ENCODE peak calls at places on chromosomes 12 and 14, in ten cellular contexts. One of them, this sample, is unnamed.

GRCh38 chr14:58712357-58712756 is 74.6 kb downstream of the DACT1 start:
- DNase-seq in mesendoderm: no peak
- DNase-seq in kidney epithelial cell: no peak
- DNase-seq in pancreas: no peak
- DNase-seq in uterus: no peak
- DNase-seq in effector memory CD4-positive, alpha-beta T cell: no peak
- DNase-seq in spleen: no peak
- DNase-seq in astrocyte: peak; percentile 31
- DNase-seq in ovary: no peak
- DNase-seq in CD4-positive, CD25-positive, alpha-beta regulatory T cell: no peak
- DNase-seq in this sample: no peak

GRCh38 chr14:99560946-99561683 is 42.9 kb downstream of the CCDC85C start:
- DNase-seq in mesendoderm: no peak
- DNase-seq in kidney epithelial cell: no peak
- DNase-seq in pancreas: no peak
- DNase-seq in uterus: no peak
- DNase-seq in effector memory CD4-positive, alpha-beta T cell: no peak
- DNase-seq in spleen: no peak
- DNase-seq in astrocyte: no peak
- DNase-seq in ovary: peak; percentile 27
- DNase-seq in CD4-positive, CD25-positive, alpha-beta regulatory T cell: no peak
- DNase-seq in this sample: no peak

GRCh38 chr12:52741378-52742195 is 35.6 kb downstream of the KRT76 start:
- DNase-seq in mesendoderm: peak; percentile 79
- DNase-seq in kidney epithelial cell: peak; percentile 7
- DNase-seq in pancreas: peak; percentile 75
- DNase-seq in uterus: peak; percentile 26
- DNase-seq in effector memory CD4-positive, alpha-beta T cell: peak; percentile 8
- DNase-seq in spleen: no peak
- DNase-seq in astrocyte: peak; percentile 29
- DNase-seq in ovary: peak; percentile 22
- DNase-seq in CD4-positive, CD25-positive, alpha-beta regulatory T cell: peak; percentile 59
- DNase-seq in this sample: no peak

GRCh38 chr14:60323199-60323891 is 74.3 kb downstream of the PPM1A start:
- DNase-seq in mesendoderm: no peak
- DNase-seq in kidney epithelial cell: no peak
- DNase-seq in pancreas: no peak
- DNase-seq in uterus: no peak
- DNase-seq in effector memory CD4-positive, alpha-beta T cell: no peak
- DNase-seq in spleen: no peak
- DNase-seq in astrocyte: no peak
- DNase-seq in ovary: no peak
- DNase-seq in CD4-positive, CD25-positive, alpha-beta regulatory T cell: no peak
- DNase-seq in this sample: no peak

GRCh38 chr14:31936100-31936499 is 141.0 kb upstream of the ARHGAP5 start:
- DNase-seq in mesendoderm: no peak
- DNase-seq in kidney epithelial cell: no peak
- DNase-seq in pancreas: no peak
- DNase-seq in uterus: no peak
- DNase-seq in effector memory CD4-positive, alpha-beta T cell: no peak
- DNase-seq in spleen: no peak
- DNase-seq in astrocyte: no peak
- DNase-seq in ovary: no peak
- DNase-seq in CD4-positive, CD25-positive, alpha-beta regulatory T cell: no peak
- DNase-seq in this sample: no peak

GRCh38 chr12:26088999-26089398 is 35.8 kb downstream of the BHLHE41 start:
- DNase-seq in mesendoderm: no peak
- DNase-seq in kidney epithelial cell: no peak
- DNase-seq in pancreas: no peak
- DNase-seq in uterus: no peak
- DNase-seq in effector memory CD4-positive, alpha-beta T cell: no peak
- DNase-seq in spleen: no peak
- DNase-seq in astrocyte: no peak
- DNase-seq in ovary: no peak
- DNase-seq in CD4-positive, CD25-positive, alpha-beta regulatory T cell: no peak
- DNase-seq in this sample: no peak

GRCh38 chr14:37594238-37594915 is 672 bp downstream of the FOXA1 start:
- DNase-seq in mesendoderm: peak; percentile 90
- DNase-seq in kidney epithelial cell: peak; percentile 25
- DNase-seq in pancreas: peak; percentile 80
- DNase-seq in uterus: no peak
- DNase-seq in effector memory CD4-positive, alpha-beta T cell: no peak
- DNase-seq in spleen: no peak
- DNase-seq in astrocyte: peak; percentile 45
- DNase-seq in ovary: no peak
- DNase-seq in CD4-positive, CD25-positive, alpha-beta regulatory T cell: peak; percentile 73
- DNase-seq in this sample: peak; percentile 93

GRCh38 chr12:122917508-122918227 is 21.7 kb upstream of the VPS37B start:
- DNase-seq in mesendoderm: no peak
- DNase-seq in kidney epithelial cell: no peak
- DNase-seq in pancreas: no peak
- DNase-seq in uterus: peak; percentile 19
- DNase-seq in effector memory CD4-positive, alpha-beta T cell: no peak
- DNase-seq in spleen: no peak
- DNase-seq in astrocyte: peak; percentile 65
- DNase-seq in ovary: no peak
- DNase-seq in CD4-positive, CD25-positive, alpha-beta regulatory T cell: no peak
- DNase-seq in this sample: peak; percentile 75

DNA sequence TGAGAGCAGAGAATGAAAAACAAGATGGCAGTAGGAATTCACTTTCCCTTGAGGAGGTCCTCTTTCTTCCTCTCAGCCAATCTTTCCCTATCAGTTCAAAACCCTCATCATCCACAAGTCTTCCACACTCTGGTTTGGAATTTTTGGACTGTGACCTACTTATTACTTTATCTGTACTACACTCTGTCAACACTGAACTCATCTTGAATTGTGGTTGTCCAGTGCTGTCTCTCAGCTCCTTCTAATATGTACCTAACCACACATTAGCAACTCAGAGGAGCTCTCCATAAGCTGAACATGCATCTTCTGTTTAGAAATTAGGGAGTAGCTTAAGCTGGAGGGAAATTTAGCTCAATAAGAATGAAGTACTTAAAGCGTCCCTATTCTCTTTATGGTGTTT is 34.9 kb downstream of the SLC38A1 start:
- DNase-seq in mesendoderm: no peak
- DNase-seq in kidney epithelial cell: no peak
- DNase-seq in pancreas: no peak
- DNase-seq in uterus: no peak
- DNase-seq in effector memory CD4-positive, alpha-beta T cell: no peak
- DNase-seq in spleen: no peak
- DNase-seq in astrocyte: no peak
- DNase-seq in ovary: no peak
- DNase-seq in CD4-positive, CD25-positive, alpha-beta regulatory T cell: no peak
- DNase-seq in this sample: no peak
- H3K36me3 ChIP-seq in mesendoderm: peaks cover 3% of the 10 kb centered on the region
- H3K36me3 ChIP-seq in kidney epithelial cell: no peaks in the 10 kb centered on the region
- H3K36me3 ChIP-seq in pancreas: no peaks in the 10 kb centered on the region
- H3K36me3 ChIP-seq in uterus: no peaks in the 10 kb centered on the region
- H3K36me3 ChIP-seq in effector memory CD4-positive, alpha-beta T cell: peaks cover 36% of the 10 kb centered on the region
- H3K36me3 ChIP-seq in spleen: peaks cover 72% of the 10 kb centered on the region
- H3K36me3 ChIP-seq in astrocyte: no peaks in the 10 kb centered on the region
- H3K36me3 ChIP-seq in ovary: no peaks in the 10 kb centered on the region
- H3K36me3 ChIP-seq in CD4-positive, CD25-positive, alpha-beta regulatory T cell: peaks cover 66% of the 10 kb centered on the region
- H3K36me3 ChIP-seq in this sample: no peaks in the 10 kb centered on the region

DNA sequence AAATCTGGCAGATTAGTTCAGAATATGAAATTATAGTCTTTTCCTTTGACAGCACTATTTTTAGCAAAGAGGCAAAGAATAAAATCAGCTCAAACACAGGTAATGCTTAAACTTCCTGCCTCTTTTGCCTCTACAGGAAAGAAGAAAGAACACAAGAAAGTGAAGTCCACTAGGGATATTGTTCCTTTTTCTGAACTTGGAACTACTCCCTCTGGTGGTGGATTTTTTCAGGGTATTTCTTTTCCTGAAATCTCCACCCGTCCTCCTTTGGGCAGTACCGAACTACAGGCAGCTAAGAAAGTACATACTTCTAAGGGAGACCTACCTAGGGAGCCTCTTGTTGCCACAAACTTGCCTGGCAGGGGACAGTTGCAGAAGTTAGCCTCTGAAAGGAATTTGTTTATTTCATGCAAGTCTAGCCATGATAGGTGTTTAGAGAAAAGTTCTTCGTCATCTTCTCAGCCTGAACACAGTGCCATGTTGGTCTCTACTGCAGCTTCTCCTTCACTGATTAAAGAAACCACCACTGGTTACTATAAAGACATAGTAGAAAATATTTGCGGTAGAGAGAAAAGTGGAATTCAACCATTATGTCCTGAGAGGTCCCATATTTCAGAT is 17.4 kb downstream of the TMPO start:
- DNase-seq in mesendoderm: peak; percentile 83
- DNase-seq in kidney epithelial cell: no peak
- DNase-seq in pancreas: no peak
- DNase-seq in uterus: no peak
- DNase-seq in effector memory CD4-positive, alpha-beta T cell: no peak
- DNase-seq in spleen: no peak
- DNase-seq in astrocyte: no peak
- DNase-seq in ovary: no peak
- DNase-seq in CD4-positive, CD25-positive, alpha-beta regulatory T cell: peak; percentile 56
- DNase-seq in this sample: no peak
- H3K36me3 ChIP-seq in mesendoderm: peaks cover 9% of the 10 kb centered on the region
- H3K36me3 ChIP-seq in kidney epithelial cell: peaks cover 2% of the 10 kb centered on the region
- H3K36me3 ChIP-seq in pancreas: peaks cover 22% of the 10 kb centered on the region
- H3K36me3 ChIP-seq in uterus: no peaks in the 10 kb centered on the region
- H3K36me3 ChIP-seq in effector memory CD4-positive, alpha-beta T cell: peaks cover 42% of the 10 kb centered on the region
- H3K36me3 ChIP-seq in spleen: peaks cover 99% of the 10 kb centered on the region
- H3K36me3 ChIP-seq in astrocyte: peaks cover 17% of the 10 kb centered on the region
- H3K36me3 ChIP-seq in ovary: no peaks in the 10 kb centered on the region
- H3K36me3 ChIP-seq in CD4-positive, CD25-positive, alpha-beta regulatory T cell: peaks cover 79% of the 10 kb centered on the region
- H3K36me3 ChIP-seq in this sample: no peaks in the 10 kb centered on the region

GRCh38 chr12:124351422-124351821 is 56.5 kb downstream of the RFLNA start:
- DNase-seq in mesendoderm: no peak
- DNase-seq in kidney epithelial cell: no peak
- DNase-seq in pancreas: no peak
- DNase-seq in uterus: no peak
- DNase-seq in effector memory CD4-positive, alpha-beta T cell: no peak
- DNase-seq in spleen: no peak
- DNase-seq in astrocyte: no peak
- DNase-seq in ovary: no peak
- DNase-seq in CD4-positive, CD25-positive, alpha-beta regulatory T cell: no peak
- DNase-seq in this sample: no peak

GRCh38 chr12:124356221-124356620 is 61.3 kb downstream of the RFLNA start:
- DNase-seq in mesendoderm: no peak
- DNase-seq in kidney epithelial cell: no peak
- DNase-seq in pancreas: no peak
- DNase-seq in uterus: no peak
- DNase-seq in effector memory CD4-positive, alpha-beta T cell: no peak
- DNase-seq in spleen: no peak
- DNase-seq in astrocyte: no peak
- DNase-seq in ovary: no peak
- DNase-seq in CD4-positive, CD25-positive, alpha-beta regulatory T cell: no peak
- DNase-seq in this sample: no peak

GRCh38 chr12:124352257-124352656 is 57.4 kb downstream of the RFLNA start:
- DNase-seq in mesendoderm: no peak
- DNase-seq in kidney epithelial cell: no peak
- DNase-seq in pancreas: no peak
- DNase-seq in uterus: no peak
- DNase-seq in effector memory CD4-positive, alpha-beta T cell: no peak
- DNase-seq in spleen: no peak
- DNase-seq in astrocyte: no peak
- DNase-seq in ovary: no peak
- DNase-seq in CD4-positive, CD25-positive, alpha-beta regulatory T cell: no peak
- DNase-seq in this sample: no peak

GRCh38 chr12:124352839-124353238 is 57.9 kb downstream of the RFLNA start:
- DNase-seq in mesendoderm: no peak
- DNase-seq in kidney epithelial cell: no peak
- DNase-seq in pancreas: no peak
- DNase-seq in uterus: no peak
- DNase-seq in effector memory CD4-positive, alpha-beta T cell: no peak
- DNase-seq in spleen: no peak
- DNase-seq in astrocyte: no peak
- DNase-seq in ovary: peak; percentile 45
- DNase-seq in CD4-positive, CD25-positive, alpha-beta regulatory T cell: no peak
- DNase-seq in this sample: peak; percentile 92

GRCh38 chr12:124354400-124354799 is 59.5 kb downstream of the RFLNA start:
- DNase-seq in mesendoderm: no peak
- DNase-seq in kidney epithelial cell: no peak
- DNase-seq in pancreas: no peak
- DNase-seq in uterus: no peak
- DNase-seq in effector memory CD4-positive, alpha-beta T cell: no peak
- DNase-seq in spleen: no peak
- DNase-seq in astrocyte: no peak
- DNase-seq in ovary: no peak
- DNase-seq in CD4-positive, CD25-positive, alpha-beta regulatory T cell: no peak
- DNase-seq in this sample: no peak
- H3K36me3 ChIP-seq in mesendoderm: peaks cover 9% of the 10 kb centered on the region
- H3K36me3 ChIP-seq in kidney epithelial cell: peaks cover 12% of the 10 kb centered on the region
- H3K36me3 ChIP-seq in pancreas: peaks cover 67% of the 10 kb centered on the region
- H3K36me3 ChIP-seq in uterus: no peaks in the 10 kb centered on the region
- H3K36me3 ChIP-seq in effector memory CD4-positive, alpha-beta T cell: peaks cover 92% of the 10 kb centered on the region
- H3K36me3 ChIP-seq in spleen: peaks cover 100% of the 10 kb centered on the region
- H3K36me3 ChIP-seq in astrocyte: peaks cover 75% of the 10 kb centered on the region
- H3K36me3 ChIP-seq in ovary: no peaks in the 10 kb centered on the region
- H3K36me3 ChIP-seq in CD4-positive, CD25-positive, alpha-beta regulatory T cell: peaks cover 79% of the 10 kb centered on the region
- H3K36me3 ChIP-seq in this sample: no peaks in the 10 kb centered on the region

GRCh38 chr14:73102806-73103497 is 33.4 kb upstream of the PSEN1 start:
- DNase-seq in mesendoderm: no peak
- DNase-seq in kidney epithelial cell: no peak
- DNase-seq in pancreas: no peak
- DNase-seq in uterus: no peak
- DNase-seq in effector memory CD4-positive, alpha-beta T cell: no peak
- DNase-seq in spleen: no peak
- DNase-seq in astrocyte: peak; percentile 64
- DNase-seq in ovary: no peak
- DNase-seq in CD4-positive, CD25-positive, alpha-beta regulatory T cell: no peak
- DNase-seq in this sample: no peak

GRCh38 chr14:73100334-73100733 is 36.0 kb upstream of the PSEN1 start:
- DNase-seq in mesendoderm: no peak
- DNase-seq in kidney epithelial cell: no peak
- DNase-seq in pancreas: no peak
- DNase-seq in uterus: no peak
- DNase-seq in effector memory CD4-positive, alpha-beta T cell: no peak
- DNase-seq in spleen: no peak
- DNase-seq in astrocyte: no peak
- DNase-seq in ovary: no peak
- DNase-seq in CD4-positive, CD25-positive, alpha-beta regulatory T cell: no peak
- DNase-seq in this sample: no peak

GRCh38 chr14:73105727-73106126 is 30.6 kb upstream of the PSEN1 start:
- DNase-seq in mesendoderm: no peak
- DNase-seq in kidney epithelial cell: no peak
- DNase-seq in pancreas: no peak
- DNase-seq in uterus: no peak
- DNase-seq in effector memory CD4-positive, alpha-beta T cell: no peak
- DNase-seq in spleen: no peak
- DNase-seq in astrocyte: no peak
- DNase-seq in ovary: no peak
- DNase-seq in CD4-positive, CD25-positive, alpha-beta regulatory T cell: no peak
- DNase-seq in this sample: no peak

DNA sequence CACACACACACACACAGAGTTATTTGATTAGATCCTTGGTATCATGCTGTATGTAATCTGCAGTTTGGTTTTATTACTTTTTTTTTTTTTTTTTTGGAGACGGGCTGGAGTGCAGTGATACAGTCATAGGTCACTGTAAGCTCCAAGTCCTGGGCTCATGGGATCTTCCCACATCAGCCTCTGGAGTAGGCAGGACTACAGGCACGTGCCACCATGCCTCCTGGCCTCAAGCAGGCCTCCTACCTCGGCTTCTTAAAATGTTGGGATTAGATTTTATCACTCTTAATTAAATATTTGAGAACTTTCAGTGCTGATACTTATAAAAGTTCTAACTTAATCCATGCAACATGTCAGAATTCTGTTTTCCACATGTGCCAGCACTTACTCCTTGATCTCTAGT is 31.3 kb upstream of the PSEN1 start:
- DNase-seq in mesendoderm: no peak
- DNase-seq in kidney epithelial cell: no peak
- DNase-seq in pancreas: no peak
- DNase-seq in uterus: no peak
- DNase-seq in effector memory CD4-positive, alpha-beta T cell: no peak
- DNase-seq in spleen: no peak
- DNase-seq in astrocyte: no peak
- DNase-seq in ovary: no peak
- DNase-seq in CD4-positive, CD25-positive, alpha-beta regulatory T cell: no peak
- DNase-seq in this sample: no peak
- H3K36me3 ChIP-seq in mesendoderm: peaks cover 5% of the 10 kb centered on the region
- H3K36me3 ChIP-seq in kidney epithelial cell: peaks cover 2% of the 10 kb centered on the region
- H3K36me3 ChIP-seq in pancreas: peaks cover 73% of the 10 kb centered on the region
- H3K36me3 ChIP-seq in uterus: no peaks in the 10 kb centered on the region
- H3K36me3 ChIP-seq in effector memory CD4-positive, alpha-beta T cell: peaks cover 75% of the 10 kb centered on the region
- H3K36me3 ChIP-seq in spleen: peaks cover 99% of the 10 kb centered on the region
- H3K36me3 ChIP-seq in astrocyte: peaks cover 76% of the 10 kb centered on the region
- H3K36me3 ChIP-seq in ovary: no peaks in the 10 kb centered on the region
- H3K36me3 ChIP-seq in CD4-positive, CD25-positive, alpha-beta regulatory T cell: peaks cover 94% of the 10 kb centered on the region
- H3K36me3 ChIP-seq in this sample: peaks cover 16% of the 10 kb centered on the region